ENCODE peak calls at places on chromosomes 7 and 10, in four cellular contexts. P, R, Q and F are unnamed samples.

GRCh38 chr7:107958764-107959526 is 44.0 kb downstream of the LAMB1 start:
- DNase-seq in P (peak), R (no peak), Q (peak), F (peak)

GRCh38 chr7:107242267-107242666 is 73.5 kb downstream of the HBP1 start:
- DNase-seq in P (no peak), R (no peak), Q (no peak), F (no peak)

GRCh38 chr10:68074404-68074774 is 694 bp downstream of the HERC4 start:
- DNase-seq in P (no peak), R (no peak), Q (no peak), F (no peak)

GRCh38 chr10:129541748-129542487 is 74.9 kb downstream of the MGMT start:
- DNase-seq in P (no peak), R (no peak), Q (no peak), F (no peak)

GRCh38 chr10:129799942-129800341 is 164.1 kb downstream of the EBF3 start:
- DNase-seq in P (no peak), R (no peak), Q (no peak), F (no peak)

GRCh38 chr7:135798104-135798503 is 49.5 kb upstream of the FAM180A start:
- DNase-seq in P (no peak), R (no peak), Q (no peak), F (no peak)

GRCh38 chr10:94286898-94287297 is 75.8 kb downstream of the NOC3L start:
- DNase-seq in P (no peak), R (no peak), Q (no peak), F (no peak)

GRCh38 chr10:110323503-110323902 is 18.8 kb upstream of the SMNDC1 start:
- DNase-seq in P (peak), R (no peak), Q (peak), F (peak)

GRCh38 chr7:4834601-4835397 is 27.0 kb downstream of the PAPOLB start:
- DNase-seq in P (peak), R (no peak), Q (no peak), F (no peak)

GRCh38 chr7:28804990-28805389 is 153.1 kb downstream of the TRIL start:
- DNase-seq in P (no peak), R (no peak), Q (peak), F (peak)

GRCh38 chr10:52071814-52072213 is 242.3 kb upstream of the DKK1 start:
- DNase-seq in P (no peak), R (no peak), Q (no peak), F (no peak)

GRCh38 chr7:41887446-41887845 is 184.6 kb upstream of the INHBA start:
- DNase-seq in P (no peak), R (no peak), Q (no peak), F (no peak)

GRCh38 chr7:42183547-42183946 is 53.5 kb downstream of the GLI3 start:
- DNase-seq in P (no peak), R (no peak), Q (no peak), F (peak)

GRCh38 chr10:52215745-52216361 is 98.2 kb upstream of the DKK1 start:
- DNase-seq in P (no peak), R (peak), Q (peak), F (peak)

GRCh38 chr10:72044417-72045041 is 43.8 kb downstream of the SPOCK2 start:
- DNase-seq in P (no peak), R (no peak), Q (no peak), F (peak)

GRCh38 chr7:101156866-101157589 is 2.8 kb downstream of the AP1S1 start:
- DNase-seq in P (no peak), R (peak), Q (no peak), F (peak)

GRCh38 chr10:13740416-13740815 is 153.7 kb downstream of the PRPF18 start:
- DNase-seq in P (no peak), R (no peak), Q (no peak), F (no peak)

GRCh38 chr10:2784766-2785165 is 282.6 kb upstream of the PFKP start:
- DNase-seq in P (no peak), R (no peak), Q (no peak), F (no peak)

GRCh38 chr10:113056030-113056429 is 106.0 kb downstream of the TCF7L2 start:
- DNase-seq in P (no peak), R (no peak), Q (no peak), F (no peak)

GRCh38 chr10:106226123-106226522 is 938.4 kb downstream of the SORCS1 start:
- DNase-seq in P (no peak), R (no peak), Q (no peak), F (no peak)

GRCh38 chr10:46247808-46248569 is 38.8 kb upstream of the ANTXRL start:
- DNase-seq in P (peak), R (peak), Q (no peak), F (no peak)

GRCh38 chr10:12435348-12435747 is 86.0 kb downstream of the CAMK1D start:
- DNase-seq in P (no peak), R (no peak), Q (no peak), F (no peak)

GRCh38 chr7:44196450-44196872 is 4.3 kb upstream of the YKT6 start:
- DNase-seq in P (no peak), R (peak), Q (peak), F (peak)

GRCh38 chr10:78640981-78641646 is 427.7 kb upstream of the ZMIZ1 start:
- DNase-seq in P (no peak), R (no peak), Q (no peak), F (no peak)

GRCh38 chr7:17991866-17992648 is 35.6 kb downstream of the PRPS1L1 start:
- DNase-seq in P (no peak), R (peak), Q (peak), F (no peak)

DNA sequence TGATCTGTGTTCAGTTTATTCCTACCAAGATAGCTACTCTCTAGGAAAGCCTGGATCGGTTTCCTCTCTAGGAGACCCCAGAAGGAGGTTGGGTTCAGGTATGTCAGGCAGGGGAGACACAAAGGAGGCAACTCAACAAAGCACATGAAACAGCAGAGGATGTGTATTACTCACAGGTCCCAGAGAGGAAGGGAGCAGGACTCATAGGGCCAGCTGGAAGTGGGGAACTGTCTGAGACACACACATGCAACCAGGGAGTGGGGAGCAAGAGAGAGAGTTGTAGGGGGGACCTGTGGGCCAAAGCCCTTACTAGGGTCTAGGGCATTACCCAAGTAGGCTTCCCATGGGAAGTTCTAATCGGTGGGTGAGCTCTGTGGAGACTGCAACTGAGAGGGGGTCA is 10.2 kb upstream of the NRP1 start:
- DNase-seq in P (no peak), R (no peak), Q (no peak), F (no peak)
- H3K4me3 ChIP-seq in P (no peak), R (no peak), Q (no peak), F (no peak)

GRCh38 chr10:132993271-132994260 is 51.2 kb upstream of the CFAP46 start:
- DNase-seq in P (no peak), R (no peak), Q (no peak), F (no peak)
- H3K4me3 ChIP-seq in P (no peak), R (no peak), Q (no peak), F (no peak)

DNA sequence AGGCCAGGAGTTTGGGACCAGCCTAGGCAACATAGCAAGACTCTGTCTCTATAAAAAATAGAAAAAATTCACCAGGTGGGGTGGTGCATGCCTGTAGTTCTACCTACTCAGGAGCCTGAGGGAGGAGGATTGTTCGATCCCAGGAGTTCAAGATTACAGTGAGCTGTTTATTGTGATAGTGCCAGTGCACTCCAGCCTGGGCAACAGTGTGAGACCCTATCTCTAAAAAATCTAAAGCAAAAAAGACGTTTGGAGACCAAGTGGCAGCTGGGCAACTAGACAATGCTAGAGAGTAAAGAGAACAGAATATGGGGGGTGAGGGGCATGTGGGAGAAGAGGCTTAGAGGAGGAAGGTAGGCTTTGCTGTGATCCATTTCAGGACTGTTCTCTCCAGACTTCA is 1.4 kb downstream of the PDSS1 start:
- DNase-seq in P (no peak), R (no peak), Q (no peak), F (no peak)
- H3K4me3 ChIP-seq in P (peak), R (no peak), Q (peak), F (peak)

GRCh38 chr10:59903871-59904270 is 2.5 kb downstream of the CCDC6 start:
- DNase-seq in P (no peak), R (no peak), Q (peak), F (no peak)
- H3K4me3 ChIP-seq in P (no peak), R (peak), Q (peak), F (peak)